ENCODE peak calls at places on chromosomes 5 and 9, in nine cellular contexts. O, C, L, P, Y, I, D, A and S are unnamed samples.

GRCh38 chr9:134189475-134190231 is 25.3 kb upstream of the RNU6ATAC start:
- DNase-seq in I (no peak), D (no peak), O (no peak), L (no peak), C (peak), A (no peak), P (no peak), Y (no peak), S (no peak)

GRCh38 chr5:176383961-176384360 is 4.4 kb downstream of the NOP16 start:
- DNase-seq in P (no peak), D (no peak), I (no peak), Y (no peak), A (no peak), C (no peak), L (no peak), O (no peak), S (no peak)

GRCh38 chr9:136826188-136826541 is 16.1 kb upstream of the AJM1 start:
- DNase-seq in Y (no peak), L (no peak), I (no peak), O (no peak), A (no peak), D (no peak), C (no peak), P (no peak), S (no peak)

GRCh38 chr5:158451203-158451982 is 592.4 kb upstream of the CLINT1 start:
- DNase-seq in I (no peak), A (peak), C (peak), Y (no peak), D (peak), O (no peak), P (no peak), L (no peak), S (no peak)

GRCh38 chr9:98191615-98192502 is 578 bp downstream of the CORO2A start:
- DNase-seq in P (no peak), Y (peak), A (no peak), L (no peak), C (peak), O (no peak), I (peak), D (no peak), S (no peak)

GRCh38 chr9:105901514-105902109 is 207.3 kb downstream of the TMEM38B start:
- DNase-seq in C (peak), P (peak), L (peak), A (peak), O (peak), D (no peak), I (peak), Y (no peak), S (peak)

GRCh38 chr5:76180817-76181805 is 97.9 kb downstream of the SV2C start:
- DNase-seq in D (no peak), A (no peak), P (no peak), Y (no peak), C (no peak), O (no peak), I (no peak), L (no peak), S (no peak)

GRCh38 chr5:117201016-117201415 is 626.4 kb upstream of the SEMA6A start:
- DNase-seq in D (no peak), O (no peak), L (no peak), P (no peak), I (no peak), C (peak), Y (no peak), A (peak), S (no peak)

GRCh38 chr5:5141011-5141599 is 975 bp downstream of the ADAMTS16 start:
- DNase-seq in P (no peak), O (no peak), Y (no peak), C (no peak), A (peak), I (no peak), L (no peak), D (no peak), S (no peak)

GRCh38 chr9:78130004-78130403 is 98.4 kb upstream of the GNAQ start:
- DNase-seq in C (peak), D (peak), I (peak), O (peak), L (peak), A (peak), P (peak), Y (no peak), S (peak)

GRCh38 chr9:93254061-93254481 is 70.1 kb downstream of the WNK2 start:
- DNase-seq in P (no peak), A (no peak), O (no peak), L (no peak), I (no peak), D (no peak), Y (no peak), C (no peak), S (no peak)

GRCh38 chr5:149724130-149724850 is 5.8 kb upstream of the PPARGC1B start:
- DNase-seq in C (no peak), A (no peak), D (no peak), P (no peak), O (no peak), L (no peak), I (no peak), Y (no peak), S (no peak)

GRCh38 chr5:28499764-28500290 is 1461.4 kb upstream of the CDH9 start:
- DNase-seq in D (no peak), O (no peak), C (no peak), I (no peak), L (peak), P (no peak), A (no peak), Y (no peak), S (no peak)

GRCh38 chr9:70020217-70020616 is 23.4 kb upstream of the MAMDC2 start:
- DNase-seq in A (no peak), O (no peak), C (no peak), L (no peak), P (no peak), D (no peak), Y (no peak), I (no peak), S (no peak)

GRCh38 chr5:77258652-77259051 is 48.2 kb downstream of the PDE8B start:
- DNase-seq in P (no peak), Y (no peak), O (no peak), L (no peak), C (no peak), A (no peak), D (no peak), I (no peak), S (no peak)

GRCh38 chr5:146995878-146996277 is 117.3 kb upstream of the PPP2R2B start:
- DNase-seq in C (peak), A (no peak), P (no peak), I (no peak), L (no peak), O (no peak), D (no peak), Y (no peak), S (no peak)

GRCh38 chr9:126806336-126806735 is 1.5 kb downstream of the ZBTB43 start:
- DNase-seq in O (no peak), L (no peak), I (no peak), D (no peak), Y (no peak), P (no peak), C (no peak), A (peak), S (no peak)

GRCh38 chr5:144581044-144581443 is 410.4 kb downstream of the KCTD16 start:
- DNase-seq in C (peak), Y (no peak), A (peak), P (no peak), L (no peak), O (no peak), I (no peak), D (no peak), S (no peak)

GRCh38 chr5:149310947-149311675 is 34.2 kb upstream of the GRPEL2 start:
- DNase-seq in C (peak), I (peak), P (no peak), Y (no peak), L (peak), A (peak), D (no peak), O (no peak), S (no peak)